ENCODE peak calls at places on chromosomes 5 and 9, in four cellular contexts. One of them, this sample, is unnamed.

GRCh38 chr5:156147251-156147947 is 179.6 kb upstream of the SGCD start:
- DNase-seq in kidney epithelial cell: no peak
- DNase-seq in keratinocyte: no peak
- DNase-seq in cardiac fibroblast: peak; percentile 5
- DNase-seq in this sample: no peak

GRCh38 chr9:120916573-120916972 is 10.0 kb downstream of the TRAF1 start:
- DNase-seq in kidney epithelial cell: no peak
- DNase-seq in keratinocyte: no peak
- DNase-seq in cardiac fibroblast: peak; percentile 81
- DNase-seq in this sample: no peak

GRCh38 chr5:135130526-135131215 is 96.6 kb upstream of the PITX1 start:
- DNase-seq in cardiac fibroblast: no peak
- DNase-seq in keratinocyte: no peak
- DNase-seq in kidney epithelial cell: no peak
- DNase-seq in this sample: no peak

GRCh38 chr5:111197523-111197922 is 26.7 kb upstream of the CAMK4 start:
- DNase-seq in cardiac fibroblast: peak; percentile 9
- DNase-seq in keratinocyte: no peak
- DNase-seq in kidney epithelial cell: no peak
- DNase-seq in this sample: no peak

GRCh38 chr5:159826351-159827222 is 89.7 kb upstream of the ADRA1B start:
- DNase-seq in cardiac fibroblast: peak; percentile 91
- DNase-seq in kidney epithelial cell: peak; percentile 91
- DNase-seq in keratinocyte: peak; percentile 70
- DNase-seq in this sample: peak; percentile 36

GRCh38 chr9:123678878-123679329 is 251.0 kb downstream of the DENND1A start:
- DNase-seq in cardiac fibroblast: peak; percentile 5
- DNase-seq in keratinocyte: no peak
- DNase-seq in kidney epithelial cell: no peak
- DNase-seq in this sample: no peak

GRCh38 chr5:32282633-32283032 is 30.1 kb downstream of the MTMR12 start:
- DNase-seq in keratinocyte: no peak
- DNase-seq in cardiac fibroblast: no peak
- DNase-seq in kidney epithelial cell: no peak
- DNase-seq in this sample: no peak

GRCh38 chr9:88996046-88997005 is 5.1 kb downstream of the S1PR3 start:
- DNase-seq in keratinocyte: no peak
- DNase-seq in cardiac fibroblast: no peak
- DNase-seq in kidney epithelial cell: no peak
- DNase-seq in this sample: no peak

GRCh38 chr5:176642675-176643490 is 4.4 kb upstream of the TSPAN17 start:
- DNase-seq in cardiac fibroblast: no peak
- DNase-seq in kidney epithelial cell: no peak
- DNase-seq in keratinocyte: no peak
- DNase-seq in this sample: no peak

GRCh38 chr9:11973011-11973410 is 720.2 kb upstream of the TYRP1 start:
- DNase-seq in kidney epithelial cell: no peak
- DNase-seq in keratinocyte: no peak
- DNase-seq in cardiac fibroblast: peak; percentile 0
- DNase-seq in this sample: no peak

GRCh38 chr5:143841446-143841845 is 29.5 kb downstream of the HMHB1 start:
- DNase-seq in cardiac fibroblast: no peak
- DNase-seq in kidney epithelial cell: no peak
- DNase-seq in keratinocyte: no peak
- DNase-seq in this sample: no peak

This sample was measured in activated CD4-positive, alpha-beta memory T cell treated with anti-CD3 and anti-CD28 coated beads, Interleukin-2, amount 10 ng/mL, durations not matched to agents 7 days and 5 days.